ENCODE peak calls at places on chromosome 13, in seven cellular contexts. E, N, L, A, D, T and P are unnamed samples.
A peak's percentile ranks its signal among the peaks of the same experiment; 100 is the strongest.

GRCh38 chr13:36736119-36736726 is 62.4 kb downstream of the SERTM1 start:
- DNase-seq in E (peak; percentile 22), N (peak; percentile 8), L (peak; percentile 13), A (peak; percentile 80), D (peak; percentile 62), T (no peak), P (no peak)

GRCh38 chr13:76798037-76798436 is 88.2 kb downstream of the KCTD12 start:
- DNase-seq in E (no peak), N (no peak), L (no peak), A (no peak), D (no peak), T (no peak), P (no peak)

GRCh38 chr13:94987869-94988268 is 275.5 kb upstream of the SOX21 start:
- DNase-seq in E (no peak), N (no peak), L (no peak), A (no peak), D (no peak), T (no peak), P (no peak)

GRCh38 chr13:51041126-51041525 is 69.9 kb downstream of the C13orf42 start:
- DNase-seq in E (no peak), N (no peak), L (no peak), A (no peak), D (no peak), T (no peak), P (no peak)

GRCh38 chr13:66965146-66965545 is 265.0 kb downstream of the PCDH9 start:
- DNase-seq in E (no peak), N (no peak), L (no peak), A (no peak), D (no peak), T (no peak), P (no peak)

GRCh38 chr13:114257014-114257413 is 22.3 kb downstream of the CDC16 start:
- DNase-seq in E (no peak), N (no peak), L (no peak), A (no peak), D (no peak), T (no peak), P (no peak)

GRCh38 chr13:66835040-66835628 is 395.0 kb downstream of the PCDH9 start:
- DNase-seq in E (no peak), N (peak; percentile 7), L (no peak), A (peak; percentile 67), D (peak; percentile 18), T (no peak), P (no peak)

GRCh38 chr13:28640861-28641599 is 17.9 kb upstream of the POMP start:
- DNase-seq in E (no peak), N (no peak), L (no peak), A (no peak), D (no peak), T (no peak), P (no peak)

GRCh38 chr13:113297370-113297871 is 382 bp downstream of the LAMP1 start:
- DNase-seq in E (peak; percentile 63), N (no peak), L (no peak), A (no peak), D (no peak), T (peak; percentile 65), P (peak; percentile 57)

GRCh38 chr13:75761373-75761772 is 125.2 kb downstream of the LMO7 start:
- DNase-seq in E (no peak), N (no peak), L (no peak), A (no peak), D (no peak), T (no peak), P (no peak)

GRCh38 chr13:114328595-114328994 is 14.3 kb downstream of the CHAMP1 start:
- DNase-seq in E (no peak), N (no peak), L (no peak), A (no peak), D (no peak), T (no peak), P (no peak)

GRCh38 chr13:27427663-27428062 is 3.2 kb downstream of the GTF3A start:
- DNase-seq in E (no peak), N (no peak), L (no peak), A (no peak), D (no peak), T (no peak), P (no peak)
- H3K4me1 ChIP-seq in E (peaks cover 74% of the 10 kb centered on the region), N (peaks cover 17% of the 10 kb centered on the region), L (peaks cover 11% of the 10 kb centered on the region), A (peaks cover 17% of the 10 kb centered on the region), D (peaks cover 15% of the 10 kb centered on the region), T (peaks cover 59% of the 10 kb centered on the region), P (peaks cover 63% of the 10 kb centered on the region)

DNA sequence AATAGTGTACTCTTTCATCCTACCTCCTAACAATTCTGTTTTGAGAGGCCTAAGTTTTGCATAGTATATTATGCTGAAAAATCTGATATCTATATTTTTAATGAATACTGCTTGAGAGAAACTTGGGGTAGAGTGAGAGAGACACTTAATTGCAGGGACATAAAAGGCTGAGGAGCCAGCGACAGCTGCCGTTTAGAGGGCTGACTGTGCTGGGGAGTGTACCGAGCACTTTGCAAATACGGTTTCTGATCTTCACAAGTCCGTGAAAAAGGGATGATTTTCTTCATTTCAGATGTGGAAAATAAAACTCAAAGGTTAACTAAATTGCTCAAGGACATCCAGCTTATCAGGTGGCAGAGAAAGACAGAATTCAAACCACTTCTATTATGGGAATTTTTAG is 97.4 kb downstream of the CAB39L start:
- DNase-seq in E (no peak), N (no peak), L (no peak), A (no peak), D (no peak), T (no peak), P (no peak)
- H3K27ac ChIP-seq in E (no peak overlapping the region), N (no peak overlapping the region), L (no peak overlapping the region), A (no peak overlapping the region), D (no peak overlapping the region), T (no peak overlapping the region), P (no peak overlapping the region)

DNA sequence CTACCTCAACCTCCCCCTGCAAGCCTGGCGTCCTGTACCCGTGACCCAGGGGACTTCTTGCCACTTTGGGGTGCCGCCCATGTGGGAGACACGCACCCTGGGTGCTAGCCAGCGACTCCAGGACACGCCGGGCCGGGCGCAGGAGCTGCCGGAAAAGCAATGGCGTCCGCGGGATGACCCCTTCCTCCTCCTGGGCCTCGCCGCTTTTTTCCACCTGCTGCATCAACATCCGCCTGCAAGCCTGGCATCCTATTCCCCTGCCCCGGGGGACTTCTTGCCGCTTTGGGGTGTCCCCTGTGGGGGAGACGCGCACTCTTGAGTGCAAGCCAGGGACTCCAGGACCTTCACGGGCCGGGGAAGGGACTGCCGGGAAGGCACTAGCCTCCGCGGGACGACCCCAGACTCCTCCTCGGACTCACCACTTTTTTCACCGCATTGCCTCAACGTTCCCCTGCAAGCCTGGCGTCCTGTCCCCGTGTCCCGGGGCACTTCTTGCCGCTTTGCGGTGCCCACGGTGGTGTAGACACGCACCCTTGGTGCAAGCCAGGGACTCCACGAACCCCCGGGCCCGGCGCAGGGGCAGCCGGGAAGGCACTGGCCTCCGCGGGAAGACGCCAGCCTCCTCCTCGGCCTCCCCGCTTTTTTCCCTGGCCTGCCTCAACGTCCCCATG is 237.8 kb downstream of the TUBA3C start:
- DNase-seq in E (no peak), N (no peak), L (no peak), A (no peak), D (no peak), T (no peak), P (no peak)
- H3K9me3 ChIP-seq in E (no peaks in the 10 kb centered on the region), N (no peaks in the 10 kb centered on the region), L (no peaks in the 10 kb centered on the region), A (no peaks in the 10 kb centered on the region), D (peaks cover 30% of the 10 kb centered on the region), T (no peaks in the 10 kb centered on the region), P (no peaks in the 10 kb centered on the region)

DNA sequence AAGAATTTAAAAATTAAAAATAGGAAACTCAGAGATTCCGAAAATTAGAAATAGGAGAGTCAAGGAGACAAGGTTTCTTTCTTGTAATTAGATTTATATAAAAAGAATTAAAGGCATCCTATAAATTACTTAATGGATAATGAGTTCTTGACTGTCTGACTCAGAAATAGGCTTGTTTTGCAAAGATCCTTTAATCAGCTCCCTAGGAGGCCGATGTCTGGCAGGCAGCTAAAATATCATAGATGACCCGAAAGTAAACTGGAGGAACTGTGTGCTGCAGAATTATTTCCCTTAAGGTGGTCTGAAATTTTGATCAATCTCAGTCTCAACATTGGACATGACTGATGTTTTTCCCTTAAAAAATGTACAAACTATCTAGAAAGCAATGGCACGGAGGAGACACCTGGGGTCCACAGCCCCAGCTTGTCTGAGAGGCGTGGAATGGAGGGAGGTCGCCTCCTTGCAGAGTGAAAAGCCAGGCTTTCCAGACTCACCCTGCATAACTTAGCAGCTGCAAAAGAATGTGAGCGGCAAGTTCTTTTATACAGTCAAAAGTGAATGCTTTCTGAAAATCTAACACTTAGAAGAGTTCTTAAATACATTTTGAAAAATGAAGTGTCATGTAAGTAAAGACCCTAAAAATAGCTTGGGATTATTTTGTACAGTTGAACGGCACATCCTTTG is 44.7 kb downstream of the MBNL2 start:
- DNase-seq in E (no peak), N (no peak), L (no peak), A (peak; percentile 50), D (no peak), T (no peak), P (no peak)
- H3K4me1 ChIP-seq in E (peaks cover 6% of the 10 kb centered on the region), N (peaks cover 47% of the 10 kb centered on the region), L (peaks cover 92% of the 10 kb centered on the region), A (peaks cover 19% of the 10 kb centered on the region), D (peaks cover 22% of the 10 kb centered on the region), T (no peaks in the 10 kb centered on the region), P (peaks cover 3% of the 10 kb centered on the region)